ENCODE peak calls at places on chromosomes 3 and 15, in six cellular contexts. K, Q, O, Y, R and L are unnamed samples.

GRCh38 chr3:115790759-115791158 is 167.4 kb downstream of the GAP43 start:
- DNase-seq in K (peak), Q (peak), O (peak), Y (peak), R (peak), L (no peak)

GRCh38 chr3:178850452-178851166 is 221.0 kb downstream of the ZMAT3 start:
- DNase-seq in K (no peak), Q (no peak), O (peak), Y (no peak), R (no peak), L (no peak)

GRCh38 chr3:8868996-8869395 is 94.3 kb downstream of the RAD18 start:
- DNase-seq in K (no peak), Q (no peak), O (peak), Y (no peak), R (no peak), L (no peak)

GRCh38 chr3:124520970-124521369 is 209.3 kb upstream of the UMPS start:
- DNase-seq in K (no peak), Q (peak), O (peak), Y (no peak), R (no peak), L (no peak)

GRCh38 chr3:29280675-29281264 is at the start of gene RBMS3:
- DNase-seq in K (peak), Q (peak), O (peak), Y (peak), R (peak), L (peak)

GRCh38 chr15:79595995-79596622 is 164.0 kb downstream of the MINAR1 start:
- DNase-seq in K (peak), Q (peak), O (peak), Y (peak), R (peak), L (peak)

GRCh38 chr3:77605865-77606264 is 566.0 kb downstream of the ROBO2 start:
- DNase-seq in K (no peak), Q (no peak), O (no peak), Y (no peak), R (no peak), L (no peak)

GRCh38 chr15:46312133-46312740 is 677.4 kb downstream of the SQOR start:
- DNase-seq in K (peak), Q (peak), O (peak), Y (no peak), R (peak), L (peak)

GRCh38 chr15:59355730-59356129 is 16.9 kb downstream of the MYO1E start:
- DNase-seq in K (no peak), Q (no peak), O (no peak), Y (no peak), R (no peak), L (no peak)

GRCh38 chr3:153166206-153166605 is 4.2 kb downstream of the RAP2B start:
- DNase-seq in K (peak), Q (no peak), O (peak), Y (no peak), R (peak), L (no peak)

GRCh38 chr3:128556384-128556783 is 63.4 kb upstream of the GATA2 start:
- DNase-seq in K (no peak), Q (no peak), O (no peak), Y (no peak), R (peak), L (no peak)

GRCh38 chr15:41894251-41894790 is 468 bp upstream of the SPTBN5 start:
- DNase-seq in K (no peak), Q (no peak), O (no peak), Y (no peak), R (no peak), L (no peak)

GRCh38 chr3:127217594-127218456 is 24.9 kb downstream of the PRR23E start:
- DNase-seq in K (peak), Q (no peak), O (peak), Y (no peak), R (no peak), L (no peak)

GRCh38 chr3:64218329-64218728 is 6.9 kb downstream of the PRICKLE2 start:
- DNase-seq in K (no peak), Q (no peak), O (no peak), Y (no peak), R (no peak), L (no peak)

GRCh38 chr3:87026246-87026645 is 35.3 kb upstream of the VGLL3 start:
- DNase-seq in K (no peak), Q (no peak), O (no peak), Y (no peak), R (no peak), L (no peak)

GRCh38 chr3:57227930-57228733 is 603 bp downstream of the APPL1 start:
- DNase-seq in K (peak), Q (peak), O (peak), Y (no peak), R (peak), L (no peak)

GRCh38 chr3:14428087-14429067 is 26.0 kb downstream of the SLC6A6 start:
- DNase-seq in K (no peak), Q (no peak), O (no peak), Y (no peak), R (no peak), L (no peak)

GRCh38 chr3:42688016-42688415 is 2.7 kb downstream of the KLHL40 start:
- DNase-seq in K (no peak), Q (no peak), O (no peak), Y (no peak), R (no peak), L (no peak)

GRCh38 chr15:77702211-77702957 is 69.7 kb upstream of the LINGO1 start:
- DNase-seq in K (peak), Q (peak), O (peak), Y (peak), R (peak), L (no peak)

GRCh38 chr15:67120839-67121540 is 55.6 kb downstream of the SMAD3 start:
- DNase-seq in K (peak), Q (peak), O (peak), Y (no peak), R (peak), L (no peak)

GRCh38 chr3:133479895-133480669 is 80.2 kb downstream of the BFSP2 start:
- DNase-seq in K (peak), Q (no peak), O (no peak), Y (no peak), R (no peak), L (peak)

GRCh38 chr3:141093971-141094401 is 42.8 kb downstream of the SPSB4 start:
- DNase-seq in K (peak), Q (no peak), O (no peak), Y (no peak), R (no peak), L (no peak)

GRCh38 chr3:7461202-7461825 is 600.4 kb downstream of the GRM7 start:
- DNase-seq in K (no peak), Q (no peak), O (no peak), Y (no peak), R (no peak), L (no peak)

GRCh38 chr15:82680200-82681102 is 29.2 kb downstream of the AP3B2 start:
- DNase-seq in K (peak), Q (no peak), O (no peak), Y (peak), R (no peak), L (peak)

GRCh38 chr3:144415492-144415891 is 443.9 kb downstream of the DIPK2A start:
- DNase-seq in K (no peak), Q (peak), O (no peak), Y (no peak), R (no peak), L (no peak)

GRCh38 chr3:10116138-10116460 is 624 bp downstream of the BRK1 start:
- DNase-seq in K (peak), Q (peak), O (peak), Y (no peak), R (no peak), L (no peak)

GRCh38 chr3:192850501-192850981 is 67.1 kb downstream of the MB21D2 start:
- DNase-seq in K (peak), Q (peak), O (peak), Y (no peak), R (peak), L (peak)

GRCh38 chr15:70523192-70523591 is 240.2 kb downstream of the UACA start:
- DNase-seq in K (no peak), Q (no peak), O (no peak), Y (no peak), R (no peak), L (no peak)

GRCh38 chr3:33173672-33174071 is 44.9 kb downstream of the SUSD5 start:
- DNase-seq in K (no peak), Q (no peak), O (no peak), Y (no peak), R (no peak), L (no peak)

GRCh38 chr15:65821070-65821469 is 29.0 kb upstream of the DENND4A start:
- DNase-seq in K (no peak), Q (no peak), O (no peak), Y (no peak), R (no peak), L (no peak)

DNA sequence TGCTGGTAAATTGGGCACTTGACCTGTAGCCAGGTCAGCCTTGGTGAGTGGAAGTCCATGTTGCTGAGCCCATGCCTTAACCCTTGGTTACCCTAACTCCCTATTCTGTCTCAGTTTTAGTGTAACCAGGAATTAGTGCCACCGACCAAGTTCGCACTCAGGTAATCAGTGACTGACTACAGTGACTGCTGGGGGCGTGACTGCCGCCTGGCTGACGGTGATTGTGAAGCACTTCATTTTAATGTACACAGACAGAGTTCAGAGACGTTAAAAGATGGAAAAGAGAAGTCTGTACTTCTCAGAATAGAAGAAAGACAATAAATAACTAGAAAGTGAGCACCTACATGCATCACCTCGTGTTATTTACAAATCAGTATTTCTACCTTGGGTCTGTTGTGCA is 17.3 kb downstream of the CFAP161 start:
- DNase-seq in K (no peak), Q (no peak), O (no peak), Y (no peak), R (no peak), L (no peak)
- H2AFZ ChIP-seq in K (no peak), Q (no peak), O (no peak), Y (peak), R (no peak), L (no peak)

DNA sequence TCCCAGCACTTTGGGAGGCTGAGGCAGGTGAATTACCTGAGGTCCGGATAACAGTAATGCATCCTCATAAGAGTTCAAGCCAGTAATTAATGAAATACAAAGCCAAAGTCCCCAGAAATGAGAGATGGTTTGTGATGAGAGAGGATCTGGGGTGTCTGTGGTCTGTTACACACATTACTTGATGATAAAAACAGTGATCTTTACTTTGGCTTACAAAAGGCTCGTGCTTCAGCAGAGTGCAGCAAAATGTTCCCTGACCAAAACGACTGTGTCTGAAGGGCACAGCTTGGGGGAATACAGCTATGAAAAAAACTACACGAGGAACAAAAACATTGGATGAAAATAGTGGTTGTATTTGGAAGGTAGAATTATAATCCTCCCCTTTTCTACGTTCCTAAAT is 40.9 kb downstream of the CRTC3 start:
- DNase-seq in K (no peak), Q (no peak), O (peak), Y (no peak), R (no peak), L (no peak)
- H3K9ac ChIP-seq in K (no peak), Q (peak), O (peak), Y (no peak), R (no peak), L (no peak)

GRCh38 chr3:175378348-175378747 is 519.2 kb downstream of the NAALADL2 start:
- DNase-seq in K (no peak), Q (no peak), O (no peak), Y (no peak), R (no peak), L (no peak)
- H2AFZ ChIP-seq in K (no peak), Q (no peak), O (no peak), Y (no peak), R (no peak), L (no peak)

GRCh38 chr3:172102883-172103310 is 63.5 kb downstream of the FNDC3B start:
- DNase-seq in K (peak), Q (no peak), O (no peak), Y (no peak), R (no peak), L (no peak)
- H3K9ac ChIP-seq in K (no peak), Q (peak), O (peak), Y (no peak), R (no peak), L (peak)